ENCODE peak calls at places on chromosomes 12 and 14, in seven cellular contexts. H is AG10803, P is GM20000, Z is OCI-LY7, R is neural progenitor cell, I is mucosa of descending colon, M is astrocyte of the spinal cord. T is an unnamed sample.

GRCh38 chr14:90397401-90398314 is 829 bp downstream of the CALM1 start:
- DNase-seq in H (peak; percentile 30), P (peak; percentile 87), Z (peak; percentile 75), R (peak; percentile 78), I (peak; percentile 86), M (peak; percentile 46), T (peak; percentile 77)

GRCh38 chr14:20343855-20344205 is 395 bp downstream of the PARP2 start:
- DNase-seq in H (peak; percentile 13), P (no peak), Z (no peak), R (no peak), I (no peak), M (no peak), T (no peak)

GRCh38 chr14:88049271-88049670 is 44.3 kb downstream of the GPR65 start:
- DNase-seq in H (no peak), P (no peak), Z (no peak), R (no peak), I (no peak), M (no peak), T (no peak)

GRCh38 chr12:43835656-43836454 is at the start of gene TMEM117:
- DNase-seq in H (peak; percentile 67), P (peak; percentile 88), Z (peak; percentile 61), R (peak; percentile 72), I (peak; percentile 82), M (peak; percentile 47), T (peak; percentile 82)

GRCh38 chr14:81400202-81400678 is at the start of gene STON2:
- DNase-seq in H (peak; percentile 73), P (no peak), Z (no peak), R (no peak), I (no peak), M (peak; percentile 75), T (no peak)

GRCh38 chr12:52014567-52015392 is 8.0 kb downstream of the TAMALIN start:
- DNase-seq in H (no peak), P (no peak), Z (no peak), R (peak; percentile 68), I (peak; percentile 31), M (peak; percentile 27), T (no peak)

GRCh38 chr14:73236157-73236556 is 1.1 kb upstream of the PAPLN start:
- DNase-seq in H (no peak), P (no peak), Z (no peak), R (peak; percentile 50), I (no peak), M (no peak), T (peak; percentile 10)

GRCh38 chr12:131363841-131364425 is 347.0 kb upstream of the SFSWAP start:
- DNase-seq in H (no peak), P (no peak), Z (no peak), R (no peak), I (no peak), M (no peak), T (no peak)

GRCh38 chr12:56839489-56840442 is 76.6 kb downstream of the HSD17B6 start:
- DNase-seq in H (peak; percentile 31), P (peak; percentile 48), Z (peak; percentile 39), R (peak; percentile 80), I (no peak), M (peak; percentile 4), T (peak; percentile 38)

GRCh38 chr12:100359822-100360221 is 2.9 kb downstream of the SLC17A8 start:
- DNase-seq in H (peak; percentile 11), P (no peak), Z (no peak), R (no peak), I (no peak), M (no peak), T (no peak)

GRCh38 chr12:67893003-67893402 is 96.2 kb upstream of the IFNG-AS1 start:
- DNase-seq in H (no peak), P (no peak), Z (no peak), R (no peak), I (no peak), M (no peak), T (no peak)

GRCh38 chr14:81122326-81122725 is 98.4 kb downstream of the GTF2A1 start:
- DNase-seq in H (no peak), P (peak; percentile 58), Z (peak; percentile 46), R (no peak), I (no peak), M (no peak), T (peak; percentile 53)

GRCh38 chr12:2248901-2249381 is 196.2 kb downstream of the CACNA1C start:
- DNase-seq in H (peak; percentile 73), P (peak; percentile 60), Z (peak; percentile 94), R (no peak), I (no peak), M (no peak), T (peak; percentile 70)

GRCh38 chr12:63045020-63045860 is 105.8 kb downstream of the AVPR1A start:
- DNase-seq in H (peak; percentile 72), P (no peak), Z (no peak), R (no peak), I (no peak), M (peak; percentile 89), T (no peak)

GRCh38 chr12:109487181-109488050 is 10.0 kb downstream of the UBE3B start:
- DNase-seq in H (no peak), P (no peak), Z (no peak), R (no peak), I (no peak), M (no peak), T (no peak)

GRCh38 chr14:96352708-96353107 is 10.4 kb downstream of the ATG2B start:
- DNase-seq in H (no peak), P (no peak), Z (no peak), R (no peak), I (no peak), M (no peak), T (no peak)

GRCh38 chr12:93848453-93849120 is 171.4 kb downstream of the CRADD start:
- DNase-seq in H (no peak), P (no peak), Z (peak; percentile 48), R (no peak), I (no peak), M (no peak), T (peak; percentile 24)

GRCh38 chr12:117015811-117016210 is 83.4 kb downstream of the TESC start:
- DNase-seq in H (no peak), P (no peak), Z (no peak), R (no peak), I (no peak), M (no peak), T (no peak)

GRCh38 chr14:69580009-69580577 is 5.4 kb upstream of the CCDC177 start:
- DNase-seq in H (peak; percentile 88), P (no peak), Z (peak; percentile 57), R (peak; percentile 73), I (no peak), M (peak; percentile 71), T (no peak)

GRCh38 chr14:85532981-85533820 is 3.3 kb downstream of the FLRT2 start:
- DNase-seq in H (peak; percentile 87), P (peak; percentile 7), Z (no peak), R (peak; percentile 88), I (peak; percentile 50), M (peak; percentile 81), T (peak; percentile 10)

GRCh38 chr12:6367065-6367968 is 8.0 kb downstream of the SCNN1A start:
- DNase-seq in H (no peak), P (peak; percentile 85), Z (peak; percentile 87), R (no peak), I (no peak), M (no peak), T (peak; percentile 82)

GRCh38 chr12:22275847-22276246 is 58.7 kb downstream of the ST8SIA1 start:
- DNase-seq in H (peak; percentile 100), P (no peak), Z (no peak), R (no peak), I (peak; percentile 82), M (peak; percentile 98), T (no peak)

GRCh38 chr14:61934385-61934784 is 172.2 kb downstream of the SNAPC1 start:
- DNase-seq in H (peak; percentile 96), P (no peak), Z (no peak), R (no peak), I (no peak), M (peak; percentile 90), T (no peak)

GRCh38 chr14:26398616-26399015 is 199.2 kb downstream of the NOVA1 start:
- DNase-seq in H (no peak), P (no peak), Z (no peak), R (no peak), I (no peak), M (no peak), T (no peak)

GRCh38 chr14:94066089-94066676 is 14.8 kb downstream of the DDX24 start:
- DNase-seq in H (no peak), P (no peak), Z (no peak), R (no peak), I (peak; percentile 68), M (no peak), T (no peak)

GRCh38 chr12:65238609-65239008 is 39.9 kb upstream of the MSRB3 start:
- DNase-seq in H (no peak), P (no peak), Z (no peak), R (no peak), I (no peak), M (no peak), T (no peak)

GRCh38 chr14:70692210-70692609 is 50.5 kb downstream of the TTC9 start:
- DNase-seq in H (no peak), P (no peak), Z (no peak), R (no peak), I (no peak), M (no peak), T (no peak)

GRCh38 chr14:25095784-25096390 is 45.9 kb upstream of the STXBP6 start:
- DNase-seq in H (no peak), P (no peak), Z (no peak), R (no peak), I (peak; percentile 31), M (no peak), T (no peak)

GRCh38 chr12:23950775-23951391 is 1.4 kb upstream of the SOX5 start:
- DNase-seq in H (no peak), P (no peak), Z (no peak), R (peak; percentile 77), I (no peak), M (peak; percentile 18), T (no peak)

DNA sequence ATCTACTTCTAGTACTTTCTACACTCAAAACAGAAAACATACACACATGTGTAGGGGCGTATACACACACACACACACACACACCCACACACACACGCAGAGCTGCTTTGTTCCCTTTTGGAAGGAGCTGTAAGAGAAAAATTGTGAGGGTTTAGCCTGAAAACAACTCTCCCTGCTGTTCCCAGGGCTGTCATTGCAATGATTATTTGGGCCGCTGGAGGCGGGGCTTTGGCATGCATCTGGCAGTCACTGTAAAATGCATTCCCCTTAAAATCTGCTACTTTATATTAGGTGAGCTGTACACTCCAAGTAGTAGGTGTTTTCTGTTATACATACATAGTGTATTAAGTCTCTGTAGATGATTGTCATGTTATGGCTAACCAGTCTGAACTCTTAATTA is 29.1 kb upstream of the SLC38A2 start:
- DNase-seq in H (peak; percentile 79), P (no peak), Z (no peak), R (no peak), I (no peak), M (peak; percentile 61), T (no peak)
- TF ChIP-seq CTCF in H (peak; percentile 53), P (no peak), Z (no peak), R (no peak), I (no peak), M (no peak), T (no peak)

GRCh38 chr14:100303179-100303578 is 3.1 kb downstream of the SLC25A29 start:
- DNase-seq in H (no peak), P (peak; percentile 65), Z (peak; percentile 25), R (peak; percentile 46), I (no peak), M (no peak), T (peak; percentile 68)
- TF ChIP-seq CTCF in H (peak; percentile 62), P (peak; percentile 49), Z (peak; percentile 83), R (peak; percentile 61), I (peak; percentile 32), M (peak; percentile 74), T (peak; percentile 41)

GRCh38 chr12:95191060-95191696 is 26.1 kb downstream of the FGD6 start:
- DNase-seq in H (no peak), P (no peak), Z (no peak), R (no peak), I (no peak), M (no peak), T (no peak)
- TF ChIP-seq CTCF in H (no peak), P (no peak), Z (no peak), R (no peak), I (no peak), M (no peak), T (no peak)

GRCh38 chr14:100062602-100063001 is 2.6 kb upstream of the EVL start:
- DNase-seq in H (no peak), P (no peak), Z (no peak), R (no peak), I (no peak), M (no peak), T (no peak)
- TF ChIP-seq CTCF in H (no peak), P (no peak), Z (no peak), R (no peak), I (no peak), M (no peak), T (no peak)

T was measured in GM13976.